ENCODE peak calls at places on chromosomes 6 and 20, in ten cellular contexts. One of them, this sample, is unnamed.

GRCh38 chr6:121205569-121205968 is 128.7 kb downstream of the TBC1D32 start:
- DNase-seq in IMR-90: no peak
- DNase-seq in fibroblast of villous mesenchyme: no peak
- DNase-seq in NB4: no peak
- DNase-seq in heart left ventricle: no peak
- DNase-seq in left ventricle myocardium inferior: no peak
- DNase-seq in WERI-Rb-1: no peak
- DNase-seq in fibroblast of mammary gland: no peak
- DNase-seq in endothelial cell of umbilical vein: no peak
- DNase-seq in adrenal gland: no peak
- DNase-seq in this sample: no peak

GRCh38 chr6:166046232-166046631 is 121.4 kb downstream of the TBXT start:
- DNase-seq in fibroblast of villous mesenchyme: peak
- DNase-seq in heart left ventricle: no peak
- DNase-seq in IMR-90: peak
- DNase-seq in WERI-Rb-1: no peak
- DNase-seq in fibroblast of mammary gland: peak
- DNase-seq in left ventricle myocardium inferior: no peak
- DNase-seq in NB4: no peak
- DNase-seq in adrenal gland: no peak
- DNase-seq in endothelial cell of umbilical vein: peak
- DNase-seq in this sample: no peak

GRCh38 chr6:29953001-29953436 is 10.7 kb downstream of the HLA-A start:
- DNase-seq in heart left ventricle: peak
- DNase-seq in fibroblast of mammary gland: peak
- DNase-seq in fibroblast of villous mesenchyme: peak
- DNase-seq in IMR-90: peak
- DNase-seq in left ventricle myocardium inferior: no peak
- DNase-seq in WERI-Rb-1: no peak
- DNase-seq in endothelial cell of umbilical vein: peak
- DNase-seq in adrenal gland: no peak
- DNase-seq in NB4: no peak
- DNase-seq in this sample: no peak

GRCh38 chr6:12112540-12113189 is 100.6 kb downstream of the HIVEP1 start:
- DNase-seq in heart left ventricle: peak
- DNase-seq in WERI-Rb-1: peak
- DNase-seq in left ventricle myocardium inferior: no peak
- DNase-seq in adrenal gland: no peak
- DNase-seq in NB4: no peak
- DNase-seq in IMR-90: no peak
- DNase-seq in fibroblast of villous mesenchyme: no peak
- DNase-seq in fibroblast of mammary gland: no peak
- DNase-seq in endothelial cell of umbilical vein: no peak
- DNase-seq in this sample: no peak

GRCh38 chr20:41428285-41428684 is 61.7 kb upstream of the EMILIN3 start:
- DNase-seq in endothelial cell of umbilical vein: no peak
- DNase-seq in left ventricle myocardium inferior: no peak
- DNase-seq in fibroblast of mammary gland: peak
- DNase-seq in heart left ventricle: no peak
- DNase-seq in fibroblast of villous mesenchyme: peak
- DNase-seq in WERI-Rb-1: no peak
- DNase-seq in adrenal gland: no peak
- DNase-seq in IMR-90: peak
- DNase-seq in NB4: peak
- DNase-seq in this sample: no peak

GRCh38 chr6:170344631-170345576 is 38.3 kb downstream of the FAM120B start:
- DNase-seq in endothelial cell of umbilical vein: peak
- DNase-seq in WERI-Rb-1: no peak
- DNase-seq in adrenal gland: peak
- DNase-seq in IMR-90: peak
- DNase-seq in fibroblast of villous mesenchyme: peak
- DNase-seq in NB4: peak
- DNase-seq in fibroblast of mammary gland: peak
- DNase-seq in heart left ventricle: peak
- DNase-seq in left ventricle myocardium inferior: no peak
- DNase-seq in this sample: peak

GRCh38 chr6:157135691-157136090 is 187.6 kb downstream of the TMEM242 start:
- DNase-seq in fibroblast of mammary gland: peak
- DNase-seq in left ventricle myocardium inferior: no peak
- DNase-seq in endothelial cell of umbilical vein: no peak
- DNase-seq in heart left ventricle: no peak
- DNase-seq in WERI-Rb-1: no peak
- DNase-seq in IMR-90: peak
- DNase-seq in fibroblast of villous mesenchyme: no peak
- DNase-seq in adrenal gland: no peak
- DNase-seq in NB4: no peak
- DNase-seq in this sample: no peak

GRCh38 chr20:3067139-3068009 is 4.0 kb upstream of the OXT start:
- DNase-seq in heart left ventricle: no peak
- DNase-seq in adrenal gland: no peak
- DNase-seq in WERI-Rb-1: no peak
- DNase-seq in left ventricle myocardium inferior: no peak
- DNase-seq in endothelial cell of umbilical vein: no peak
- DNase-seq in NB4: no peak
- DNase-seq in fibroblast of mammary gland: peak
- DNase-seq in IMR-90: no peak
- DNase-seq in fibroblast of villous mesenchyme: peak
- DNase-seq in this sample: no peak

GRCh38 chr20:584375-585301 is 25.5 kb downstream of the TCF15 start:
- DNase-seq in heart left ventricle: no peak
- DNase-seq in fibroblast of villous mesenchyme: no peak
- DNase-seq in NB4: peak
- DNase-seq in adrenal gland: no peak
- DNase-seq in IMR-90: no peak
- DNase-seq in WERI-Rb-1: no peak
- DNase-seq in fibroblast of mammary gland: peak
- DNase-seq in endothelial cell of umbilical vein: no peak
- DNase-seq in left ventricle myocardium inferior: no peak
- DNase-seq in this sample: no peak

GRCh38 chr6:168111911-168112310 is 32.9 kb upstream of the FRMD1 start:
- DNase-seq in fibroblast of villous mesenchyme: no peak
- DNase-seq in adrenal gland: no peak
- DNase-seq in fibroblast of mammary gland: no peak
- DNase-seq in WERI-Rb-1: no peak
- DNase-seq in heart left ventricle: no peak
- DNase-seq in left ventricle myocardium inferior: no peak
- DNase-seq in IMR-90: no peak
- DNase-seq in endothelial cell of umbilical vein: no peak
- DNase-seq in NB4: no peak
- DNase-seq in this sample: no peak

GRCh38 chr20:8094845-8095244 is 37.2 kb upstream of the PLCB1 start:
- DNase-seq in adrenal gland: no peak
- DNase-seq in NB4: no peak
- DNase-seq in heart left ventricle: no peak
- DNase-seq in WERI-Rb-1: no peak
- DNase-seq in left ventricle myocardium inferior: no peak
- DNase-seq in fibroblast of mammary gland: peak
- DNase-seq in IMR-90: peak
- DNase-seq in fibroblast of villous mesenchyme: peak
- DNase-seq in endothelial cell of umbilical vein: peak
- DNase-seq in this sample: no peak

GRCh38 chr6:78623567-78623966 is 243.8 kb upstream of the IRAK1BP1 start:
- DNase-seq in heart left ventricle: no peak
- DNase-seq in fibroblast of mammary gland: no peak
- DNase-seq in NB4: no peak
- DNase-seq in fibroblast of villous mesenchyme: no peak
- DNase-seq in adrenal gland: no peak
- DNase-seq in endothelial cell of umbilical vein: no peak
- DNase-seq in IMR-90: no peak
- DNase-seq in left ventricle myocardium inferior: no peak
- DNase-seq in WERI-Rb-1: no peak
- DNase-seq in this sample: no peak

GRCh38 chr6:78629836-78630235 is 237.5 kb upstream of the IRAK1BP1 start:
- DNase-seq in NB4: no peak
- DNase-seq in fibroblast of villous mesenchyme: no peak
- DNase-seq in WERI-Rb-1: no peak
- DNase-seq in adrenal gland: no peak
- DNase-seq in IMR-90: no peak
- DNase-seq in endothelial cell of umbilical vein: no peak
- DNase-seq in heart left ventricle: no peak
- DNase-seq in left ventricle myocardium inferior: no peak
- DNase-seq in fibroblast of mammary gland: no peak
- DNase-seq in this sample: no peak

GRCh38 chr6:78629154-78629721 is 238.1 kb upstream of the IRAK1BP1 start:
- DNase-seq in left ventricle myocardium inferior: no peak
- DNase-seq in IMR-90: peak
- DNase-seq in adrenal gland: peak
- DNase-seq in endothelial cell of umbilical vein: peak
- DNase-seq in fibroblast of villous mesenchyme: peak
- DNase-seq in WERI-Rb-1: no peak
- DNase-seq in NB4: no peak
- DNase-seq in heart left ventricle: no peak
- DNase-seq in fibroblast of mammary gland: peak
- DNase-seq in this sample: no peak
- TF ChIP-seq CTCF in left ventricle myocardium inferior: no peak
- TF ChIP-seq CTCF in IMR-90: no peak
- TF ChIP-seq CTCF in adrenal gland: no peak
- TF ChIP-seq CTCF in endothelial cell of umbilical vein: no peak
- TF ChIP-seq CTCF in fibroblast of villous mesenchyme: no peak
- TF ChIP-seq CTCF in WERI-Rb-1: no peak
- TF ChIP-seq CTCF in NB4: no peak
- TF ChIP-seq CTCF in heart left ventricle: no peak
- TF ChIP-seq CTCF in fibroblast of mammary gland: no peak
- TF ChIP-seq CTCF in this sample: no peak

GRCh38 chr6:150004783-150005717 is 20.3 kb downstream of the RAET1L start:
- DNase-seq in NB4: peak
- DNase-seq in fibroblast of mammary gland: peak
- DNase-seq in left ventricle myocardium inferior: peak
- DNase-seq in fibroblast of villous mesenchyme: peak
- DNase-seq in IMR-90: peak
- DNase-seq in heart left ventricle: peak
- DNase-seq in endothelial cell of umbilical vein: peak
- DNase-seq in adrenal gland: peak
- DNase-seq in WERI-Rb-1: peak
- DNase-seq in this sample: peak
- TF ChIP-seq CTCF in NB4: no peak
- TF ChIP-seq CTCF in fibroblast of mammary gland: no peak
- TF ChIP-seq CTCF in left ventricle myocardium inferior: peak
- TF ChIP-seq CTCF in fibroblast of villous mesenchyme: no peak
- TF ChIP-seq CTCF in IMR-90: no peak
- TF ChIP-seq CTCF in heart left ventricle: no peak
- TF ChIP-seq CTCF in endothelial cell of umbilical vein: no peak
- TF ChIP-seq CTCF in adrenal gland: no peak
- TF ChIP-seq CTCF in WERI-Rb-1: peak
- TF ChIP-seq CTCF in this sample: no peak

GRCh38 chr6:33201147-33201545 is 479 bp downstream of the SLC39A7 start:
- DNase-seq in fibroblast of mammary gland: no peak
- DNase-seq in fibroblast of villous mesenchyme: no peak
- DNase-seq in IMR-90: no peak
- DNase-seq in WERI-Rb-1: no peak
- DNase-seq in heart left ventricle: no peak
- DNase-seq in NB4: peak
- DNase-seq in endothelial cell of umbilical vein: no peak
- DNase-seq in left ventricle myocardium inferior: no peak
- DNase-seq in adrenal gland: no peak
- DNase-seq in this sample: no peak
- TF ChIP-seq CTCF in fibroblast of mammary gland: no peak
- TF ChIP-seq CTCF in fibroblast of villous mesenchyme: no peak
- TF ChIP-seq CTCF in IMR-90: peak
- TF ChIP-seq CTCF in WERI-Rb-1: no peak
- TF ChIP-seq CTCF in heart left ventricle: no peak
- TF ChIP-seq CTCF in NB4: no peak
- TF ChIP-seq CTCF in endothelial cell of umbilical vein: no peak
- TF ChIP-seq CTCF in left ventricle myocardium inferior: no peak
- TF ChIP-seq CTCF in adrenal gland: no peak
- TF ChIP-seq CTCF in this sample: peak

GRCh38 chr6:148578837-148579236 is 168.0 kb upstream of the UST start:
- DNase-seq in endothelial cell of umbilical vein: no peak
- DNase-seq in left ventricle myocardium inferior: no peak
- DNase-seq in NB4: no peak
- DNase-seq in heart left ventricle: no peak
- DNase-seq in IMR-90: no peak
- DNase-seq in adrenal gland: no peak
- DNase-seq in fibroblast of mammary gland: no peak
- DNase-seq in fibroblast of villous mesenchyme: no peak
- DNase-seq in WERI-Rb-1: no peak
- DNase-seq in this sample: no peak

GRCh38 chr6:148573922-148574321 is 172.9 kb upstream of the UST start:
- DNase-seq in endothelial cell of umbilical vein: no peak
- DNase-seq in NB4: no peak
- DNase-seq in adrenal gland: no peak
- DNase-seq in IMR-90: no peak
- DNase-seq in fibroblast of mammary gland: no peak
- DNase-seq in fibroblast of villous mesenchyme: no peak
- DNase-seq in heart left ventricle: no peak
- DNase-seq in left ventricle myocardium inferior: no peak
- DNase-seq in WERI-Rb-1: no peak
- DNase-seq in this sample: no peak

GRCh38 chr6:148577687-148578488 is 168.9 kb upstream of the UST start:
- DNase-seq in WERI-Rb-1: peak
- DNase-seq in left ventricle myocardium inferior: peak
- DNase-seq in fibroblast of mammary gland: peak
- DNase-seq in IMR-90: peak
- DNase-seq in adrenal gland: peak
- DNase-seq in NB4: peak
- DNase-seq in fibroblast of villous mesenchyme: peak
- DNase-seq in endothelial cell of umbilical vein: peak
- DNase-seq in heart left ventricle: peak
- DNase-seq in this sample: peak

GRCh38 chr6:148580442-148580841 is 166.4 kb upstream of the UST start:
- DNase-seq in fibroblast of villous mesenchyme: peak
- DNase-seq in IMR-90: no peak
- DNase-seq in adrenal gland: no peak
- DNase-seq in left ventricle myocardium inferior: no peak
- DNase-seq in endothelial cell of umbilical vein: peak
- DNase-seq in heart left ventricle: no peak
- DNase-seq in WERI-Rb-1: no peak
- DNase-seq in NB4: no peak
- DNase-seq in fibroblast of mammary gland: no peak
- DNase-seq in this sample: no peak

DNA sequence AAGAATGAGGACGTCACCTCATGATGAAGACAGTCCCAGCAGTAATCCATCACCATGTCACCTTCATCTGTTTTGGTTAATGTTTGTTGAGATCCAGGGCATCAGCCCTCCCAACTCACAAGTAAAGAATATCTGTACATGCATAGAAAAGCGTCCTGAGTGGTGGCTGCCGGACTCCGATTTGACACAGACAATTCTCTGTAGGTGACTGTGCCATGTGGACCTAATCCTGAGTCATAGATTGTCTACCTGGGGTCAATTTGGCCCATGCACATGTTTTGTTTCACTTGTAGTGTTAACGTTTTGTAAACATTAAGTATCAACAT is 168.4 kb upstream of the UST start:
- DNase-seq in WERI-Rb-1: no peak
- DNase-seq in heart left ventricle: no peak
- DNase-seq in NB4: no peak
- DNase-seq in adrenal gland: no peak
- DNase-seq in endothelial cell of umbilical vein: no peak
- DNase-seq in left ventricle myocardium inferior: no peak
- DNase-seq in fibroblast of villous mesenchyme: no peak
- DNase-seq in IMR-90: no peak
- DNase-seq in fibroblast of mammary gland: no peak
- DNase-seq in this sample: no peak
- TF ChIP-seq CTCF in WERI-Rb-1: no peak
- TF ChIP-seq CTCF in heart left ventricle: no peak
- TF ChIP-seq CTCF in NB4: no peak
- TF ChIP-seq CTCF in adrenal gland: peak
- TF ChIP-seq CTCF in endothelial cell of umbilical vein: no peak
- TF ChIP-seq CTCF in left ventricle myocardium inferior: no peak
- TF ChIP-seq CTCF in fibroblast of villous mesenchyme: no peak
- TF ChIP-seq CTCF in IMR-90: no peak
- TF ChIP-seq CTCF in fibroblast of mammary gland: no peak
- TF ChIP-seq CTCF in this sample: no peak

GRCh38 chr6:72616406-72617015 is 5.4 kb upstream of the KCNQ5 start:
- DNase-seq in NB4: peak
- DNase-seq in adrenal gland: no peak
- DNase-seq in fibroblast of villous mesenchyme: peak
- DNase-seq in WERI-Rb-1: no peak
- DNase-seq in fibroblast of mammary gland: peak
- DNase-seq in left ventricle myocardium inferior: no peak
- DNase-seq in IMR-90: peak
- DNase-seq in heart left ventricle: no peak
- DNase-seq in endothelial cell of umbilical vein: peak
- DNase-seq in this sample: no peak
- TF ChIP-seq CTCF in NB4: peak
- TF ChIP-seq CTCF in adrenal gland: peak
- TF ChIP-seq CTCF in fibroblast of villous mesenchyme: peak
- TF ChIP-seq CTCF in WERI-Rb-1: peak
- TF ChIP-seq CTCF in fibroblast of mammary gland: peak
- TF ChIP-seq CTCF in left ventricle myocardium inferior: peak
- TF ChIP-seq CTCF in IMR-90: peak
- TF ChIP-seq CTCF in heart left ventricle: peak
- TF ChIP-seq CTCF in endothelial cell of umbilical vein: peak
- TF ChIP-seq CTCF in this sample: peak